ENCODE peak calls at places on chromosome 1, in ten cellular contexts. M is NCI-H2029 treated with DMSO at 0.1 percent for 48 hours; I is ovary; Q is EL; T is AG04450; D is COR-L47; L is Peyer's patch; G is occipital lobe; P is stimulated activated CD8-positive, alpha-beta memory T cell treated with anti-CD3 and anti-CD28 coated beads, Interleukin-15, amount 100 ng/mL, for 24 hours; K is D341Med. F is an unnamed sample.

GRCh38 chr1:34824817-34825454 is 32.1 kb downstream of the GJA4 start:
- DNase-seq in M (no peak), I (no peak), Q (no peak), T (no peak), D (no peak), L (no peak), G (no peak), P (no peak), K (no peak), F (no peak)

GRCh38 chr1:169576241-169576933 is 9.9 kb downstream of the F5 start:
- DNase-seq in M (no peak), I (no peak), Q (no peak), T (no peak), D (no peak), L (no peak), G (no peak), P (no peak), K (no peak), F (no peak)

GRCh38 chr1:199084293-199084692 is 445.5 kb downstream of the PTPRC start:
- DNase-seq in M (no peak), I (no peak), Q (peak), T (peak), D (no peak), L (no peak), G (no peak), P (no peak), K (no peak), F (no peak)

GRCh38 chr1:204443260-204443619 is 31.6 kb upstream of the PPP1R15B start:
- DNase-seq in M (no peak), I (no peak), Q (no peak), T (no peak), D (no peak), L (no peak), G (no peak), P (no peak), K (no peak), F (no peak)

GRCh38 chr1:202237052-202237451 is 43.5 kb downstream of the LGR6 start:
- DNase-seq in M (no peak), I (no peak), Q (peak), T (no peak), D (peak), L (no peak), G (no peak), P (no peak), K (peak), F (peak)

GRCh38 chr1:207455183-207455754 is 1.1 kb downstream of the CR2 start:
- DNase-seq in M (no peak), I (no peak), Q (no peak), T (no peak), D (no peak), L (no peak), G (no peak), P (no peak), K (no peak), F (no peak)

GRCh38 chr1:231867607-231868006 is 241.0 kb downstream of the DISC1 start:
- DNase-seq in M (no peak), I (no peak), Q (no peak), T (no peak), D (no peak), L (no peak), G (no peak), P (no peak), K (no peak), F (no peak)

GRCh38 chr1:153790996-153791855 is 16.0 kb downstream of the SLC27A3 start:
- DNase-seq in M (no peak), I (no peak), Q (peak), T (peak), D (no peak), L (peak), G (no peak), P (no peak), K (no peak), F (peak)

GRCh38 chr1:6343506-6344405 is 49.8 kb downstream of the ACOT7 start:
- DNase-seq in M (no peak), I (peak), Q (peak), T (peak), D (peak), L (peak), G (peak), P (no peak), K (peak), F (peak)

GRCh38 chr1:56837244-56837926 is 17.2 kb upstream of the C8A start:
- DNase-seq in M (no peak), I (no peak), Q (peak), T (no peak), D (no peak), L (no peak), G (no peak), P (no peak), K (no peak), F (no peak)

F was measured in germinal center.